ENCODE peak calls at places on chromosomes 5 and 9, in seven cellular contexts. O is aorta, H is ovary, X is lower lobe of right lung, K is lung, V is IMR-90, Y is cardiac muscle cell. T is an unnamed sample. For H3K36me3, the result is how much of the 10 kb centered on the place peaks cover.

GRCh38 chr5:112594060-112594850 is 143.4 kb upstream of the APC start:
- DNase-seq in V (no peak), K (no peak), H (no peak), O (no peak), Y (no peak), X (no peak), T (no peak)

GRCh38 chr5:64811050-64811640 is 42.4 kb downstream of the CWC27 start:
- DNase-seq in H (no peak), O (no peak), V (peak), Y (peak), K (no peak), X (no peak), T (peak)

GRCh38 chr5:154449786-154450185 is 4.0 kb downstream of the SAP30L start:
- DNase-seq in H (no peak), Y (no peak), O (no peak), X (no peak), V (peak), K (no peak), T (no peak)

GRCh38 chr9:69412741-69413150 is 87.7 kb downstream of the ENTREP1 start:
- DNase-seq in X (peak), Y (peak), K (peak), O (peak), H (peak), V (peak), T (peak)

GRCh38 chr5:125484272-125485002 is 738.0 kb upstream of the ZNF608 start:
- DNase-seq in K (peak), H (peak), X (peak), Y (peak), O (peak), V (peak), T (peak)

GRCh38 chr5:43396762-43397304 is 15.4 kb downstream of the CCL28 start:
- DNase-seq in Y (peak), V (no peak), X (peak), H (peak), K (peak), O (peak), T (no peak)

GRCh38 chr5:98069876-98070512 is 703.5 kb upstream of the RGMB start:
- DNase-seq in Y (peak), V (peak), O (no peak), X (no peak), K (no peak), H (no peak), T (no peak)

GRCh38 chr5:61228691-61229280 is 66.5 kb upstream of the SMIM15 start:
- DNase-seq in V (peak), Y (peak), X (no peak), O (no peak), H (no peak), K (no peak), T (no peak)

GRCh38 chr5:127355342-127355741 is 64.7 kb downstream of the MEGF10 start:
- DNase-seq in K (no peak), O (no peak), X (no peak), H (no peak), Y (no peak), V (no peak), T (no peak)

GRCh38 chr9:128180001-128180400 is 11.4 kb downstream of the CIZ1 start:
- DNase-seq in V (no peak), H (no peak), O (no peak), Y (no peak), K (no peak), X (no peak), T (no peak)
- H3K36me3 ChIP-seq in V (half or more), H (under half), O (under half), Y (half or more), K (under half), X (half or more), T (half or more)

GRCh38 chr5:141978389-141978788 is 9.5 kb downstream of the RNF14 start:
- DNase-seq in K (no peak), V (no peak), H (no peak), X (no peak), Y (no peak), O (no peak), T (no peak)
- H3K4me3 ChIP-seq in K (no peak), V (no peak), H (no peak), X (no peak), Y (no peak), O (no peak), T (no peak)

DNA sequence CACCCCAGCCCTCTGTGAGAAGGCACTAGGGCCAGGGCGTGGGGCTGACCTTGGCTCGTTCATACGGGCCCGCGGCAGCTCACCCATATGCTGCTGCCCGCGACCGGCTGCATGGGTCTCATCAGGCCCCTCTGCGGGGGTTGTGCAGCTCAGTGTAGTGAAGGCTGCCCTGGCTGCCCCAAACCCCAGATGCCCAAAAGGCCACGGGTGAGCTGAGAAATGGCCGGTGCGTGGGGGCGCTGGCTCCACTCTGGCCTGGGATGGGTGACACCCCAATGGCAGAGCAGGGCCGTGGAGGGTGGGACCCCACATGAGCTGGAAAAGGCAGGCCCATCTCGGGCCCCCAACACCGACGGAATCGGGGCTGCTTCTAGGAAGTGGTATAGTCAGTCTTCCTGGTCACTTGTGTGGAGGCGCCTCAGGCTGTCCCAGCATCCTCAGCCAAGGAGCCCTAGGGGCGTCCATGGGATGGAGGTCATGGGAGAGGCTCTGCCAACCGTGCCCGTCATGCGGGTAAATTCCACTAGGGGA is 19.4 kb upstream of the LRRC14B start:
- DNase-seq in Y (no peak), X (peak), K (no peak), H (no peak), V (no peak), O (peak), T (no peak)
- H3K36me3 ChIP-seq in Y (under half), X (under half), K (under half), H (under half), V (under half), O (under half), T (under half)

GRCh38 chr9:129665008-129665771 is at the start of gene PRRX2:
- DNase-seq in Y (peak), H (no peak), O (peak), X (no peak), V (peak), K (no peak), T (no peak)
- H3K4me3 ChIP-seq in Y (peak), H (peak), O (peak), X (peak), V (peak), K (peak), T (peak)

GRCh38 chr9:92270511-92270910 is 23.0 kb downstream of the IARS1 start:
- DNase-seq in X (no peak), Y (no peak), V (no peak), K (no peak), O (no peak), H (no peak), T (no peak)
- H3K36me3 ChIP-seq in X (half or more), Y (half or more), V (half or more), K (half or more), O (under half), H (under half), T (half or more)

DNA sequence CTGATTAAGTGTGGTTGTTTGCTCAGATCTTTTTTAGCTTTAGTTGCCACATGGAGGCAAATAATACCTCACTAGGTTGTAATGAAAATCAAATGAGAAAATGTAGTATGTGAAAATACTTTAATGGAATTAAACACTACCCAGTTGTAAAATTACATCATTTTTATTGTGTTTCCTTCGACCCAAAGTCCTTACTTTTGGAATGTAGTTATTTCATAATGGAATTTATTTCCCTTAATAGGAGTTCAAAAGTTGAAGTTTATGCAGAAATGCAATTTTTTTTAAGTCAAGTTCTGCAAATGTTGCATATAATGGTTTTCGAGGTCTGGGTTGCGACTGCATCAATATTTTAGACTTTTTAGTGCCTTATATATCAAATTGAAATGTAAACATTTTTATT is 31.0 kb downstream of the TNPO1 start:
- DNase-seq in Y (no peak), K (no peak), H (no peak), O (no peak), X (no peak), V (no peak), T (no peak)
- H3K4me3 ChIP-seq in Y (peak), K (no peak), H (peak), O (no peak), X (peak), V (no peak), T (peak)

DNA sequence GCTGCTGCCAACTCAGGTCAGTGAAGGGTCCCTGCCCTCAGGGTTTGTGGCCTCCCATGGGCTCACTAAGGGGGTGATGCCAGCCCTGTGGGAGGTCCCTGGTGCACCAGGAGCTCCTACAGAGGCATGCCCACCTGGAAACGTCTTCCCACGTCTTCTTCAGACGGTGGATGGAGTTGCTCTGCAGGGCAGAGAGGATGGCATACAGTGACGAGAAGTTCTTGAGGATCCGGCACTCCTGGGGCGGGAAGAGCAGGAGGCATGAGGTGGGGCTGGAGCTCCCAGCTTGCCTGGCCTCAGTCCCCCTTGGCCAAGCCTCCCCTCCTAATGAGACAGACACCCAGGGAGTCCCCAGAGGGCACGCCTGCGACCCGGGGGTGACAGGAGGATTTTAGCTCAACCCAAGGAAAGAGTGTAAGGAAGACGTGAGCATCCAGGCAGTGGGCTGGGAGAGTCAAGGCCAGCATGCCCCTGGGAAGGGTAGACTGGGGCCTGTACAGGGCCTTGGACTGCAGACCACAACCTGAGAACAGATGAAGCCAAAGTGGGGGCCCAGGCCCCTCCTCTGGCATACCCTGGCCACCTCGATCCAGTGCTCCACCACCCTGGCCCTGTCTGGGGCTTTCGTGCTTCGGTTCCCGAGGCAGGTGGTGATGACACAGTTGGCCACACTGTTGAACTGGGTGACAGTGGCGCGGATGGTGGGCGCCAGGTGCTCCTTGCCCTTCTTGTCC is 14.4 kb downstream of the RALGDS start:
- DNase-seq in O (peak), K (no peak), Y (no peak), X (peak), V (no peak), H (no peak), T (no peak)
- H3K36me3 ChIP-seq in O (under half), K (under half), Y (under half), X (half or more), V (half or more), H (under half), T (under half)

DNA sequence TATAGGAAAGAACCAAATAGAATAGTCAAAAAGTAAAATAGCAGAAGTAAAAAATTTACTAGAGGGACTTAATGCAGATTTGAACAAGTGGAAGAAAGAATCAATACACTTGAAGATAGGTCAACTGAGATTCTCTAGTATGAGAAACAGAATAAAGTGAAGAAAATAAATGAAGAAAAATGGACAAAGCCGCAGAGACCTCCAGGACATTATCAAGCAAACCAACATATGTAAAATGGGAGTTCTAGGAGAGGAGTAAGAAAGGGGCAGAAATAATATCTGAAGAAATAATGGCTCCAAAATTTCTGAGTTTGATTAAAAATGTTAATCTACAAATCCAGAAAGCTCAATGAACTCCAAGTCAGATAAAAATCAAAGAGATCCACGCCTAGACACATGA is 70.0 kb upstream of the ZBTB43 start:
- DNase-seq in Y (no peak), V (no peak), K (no peak), X (no peak), H (no peak), O (no peak), T (no peak)
- H3K4me3 ChIP-seq in Y (no peak), V (no peak), K (no peak), X (no peak), H (no peak), O (no peak), T (no peak)

T was measured in brain microvascular endothelial cell.